ENCODE peak calls at places on chromosomes 1 and 21, in eight cellular contexts. One of them, this sample, is unnamed.

GRCh38 chr1:181044449-181044966 is 10.7 kb downstream of the MR1 start:
- DNase-seq in EL: peak
- DNase-seq in NCI-H510A treated with DMSO at 0.1 percent for 48 hours: no peak
- DNase-seq in hepatocyte: peak
- DNase-seq in AG09319: no peak
- DNase-seq in cardiac muscle cell: no peak
- DNase-seq in NCI-H1092 treated with DMSO at 0.1 percent for 48 hours: no peak
- DNase-seq in C1 segment of cervical spinal cord: no peak
- DNase-seq in this sample: no peak

GRCh38 chr1:42186172-42186571 is 21.6 kb upstream of the GUCA2A start:
- DNase-seq in EL: peak
- DNase-seq in NCI-H510A treated with DMSO at 0.1 percent for 48 hours: no peak
- DNase-seq in hepatocyte: no peak
- DNase-seq in AG09319: no peak
- DNase-seq in cardiac muscle cell: no peak
- DNase-seq in NCI-H1092 treated with DMSO at 0.1 percent for 48 hours: no peak
- DNase-seq in C1 segment of cervical spinal cord: no peak
- DNase-seq in this sample: peak

GRCh38 chr1:13543927-13544556 is 30.2 kb upstream of the LRRC38 start:
- DNase-seq in EL: no peak
- DNase-seq in NCI-H510A treated with DMSO at 0.1 percent for 48 hours: no peak
- DNase-seq in hepatocyte: peak
- DNase-seq in AG09319: no peak
- DNase-seq in cardiac muscle cell: peak
- DNase-seq in NCI-H1092 treated with DMSO at 0.1 percent for 48 hours: no peak
- DNase-seq in C1 segment of cervical spinal cord: no peak
- DNase-seq in this sample: peak

GRCh38 chr21:23438081-23438480 is 2169.2 kb downstream of the MRPL39 start:
- DNase-seq in EL: no peak
- DNase-seq in NCI-H510A treated with DMSO at 0.1 percent for 48 hours: no peak
- DNase-seq in hepatocyte: no peak
- DNase-seq in AG09319: no peak
- DNase-seq in cardiac muscle cell: no peak
- DNase-seq in NCI-H1092 treated with DMSO at 0.1 percent for 48 hours: no peak
- DNase-seq in C1 segment of cervical spinal cord: no peak
- DNase-seq in this sample: no peak

GRCh38 chr1:218636548-218636947 is 291.4 kb downstream of the TGFB2 start:
- DNase-seq in EL: no peak
- DNase-seq in NCI-H510A treated with DMSO at 0.1 percent for 48 hours: no peak
- DNase-seq in hepatocyte: no peak
- DNase-seq in AG09319: no peak
- DNase-seq in cardiac muscle cell: peak
- DNase-seq in NCI-H1092 treated with DMSO at 0.1 percent for 48 hours: no peak
- DNase-seq in C1 segment of cervical spinal cord: no peak
- DNase-seq in this sample: no peak

GRCh38 chr21:34526618-34527290 is 14.7 kb upstream of the KCNE1 start:
- DNase-seq in EL: peak
- DNase-seq in NCI-H510A treated with DMSO at 0.1 percent for 48 hours: peak
- DNase-seq in hepatocyte: peak
- DNase-seq in AG09319: peak
- DNase-seq in cardiac muscle cell: peak
- DNase-seq in NCI-H1092 treated with DMSO at 0.1 percent for 48 hours: no peak
- DNase-seq in C1 segment of cervical spinal cord: no peak
- DNase-seq in this sample: peak

GRCh38 chr1:114756949-114757454 is 782 bp downstream of the CSDE1 start:
- DNase-seq in EL: peak
- DNase-seq in NCI-H510A treated with DMSO at 0.1 percent for 48 hours: no peak
- DNase-seq in hepatocyte: peak
- DNase-seq in AG09319: peak
- DNase-seq in cardiac muscle cell: peak
- DNase-seq in NCI-H1092 treated with DMSO at 0.1 percent for 48 hours: no peak
- DNase-seq in C1 segment of cervical spinal cord: no peak
- DNase-seq in this sample: no peak

GRCh38 chr1:168918860-168919741 is 187.4 kb upstream of the ATP1B1 start:
- DNase-seq in EL: no peak
- DNase-seq in NCI-H510A treated with DMSO at 0.1 percent for 48 hours: no peak
- DNase-seq in hepatocyte: no peak
- DNase-seq in AG09319: no peak
- DNase-seq in cardiac muscle cell: no peak
- DNase-seq in NCI-H1092 treated with DMSO at 0.1 percent for 48 hours: no peak
- DNase-seq in C1 segment of cervical spinal cord: no peak
- DNase-seq in this sample: peak

GRCh38 chr1:19344372-19344810 is 32.3 kb downstream of the SLC66A1 start:
- DNase-seq in EL: peak
- DNase-seq in NCI-H510A treated with DMSO at 0.1 percent for 48 hours: no peak
- DNase-seq in hepatocyte: peak
- DNase-seq in AG09319: no peak
- DNase-seq in cardiac muscle cell: peak
- DNase-seq in NCI-H1092 treated with DMSO at 0.1 percent for 48 hours: peak
- DNase-seq in C1 segment of cervical spinal cord: no peak
- DNase-seq in this sample: peak

GRCh38 chr1:200306954-200307754 is 102.7 kb downstream of the ZNF281 start:
- DNase-seq in EL: peak
- DNase-seq in NCI-H510A treated with DMSO at 0.1 percent for 48 hours: peak
- DNase-seq in hepatocyte: peak
- DNase-seq in AG09319: no peak
- DNase-seq in cardiac muscle cell: peak
- DNase-seq in NCI-H1092 treated with DMSO at 0.1 percent for 48 hours: peak
- DNase-seq in C1 segment of cervical spinal cord: no peak
- DNase-seq in this sample: no peak

GRCh38 chr21:34358866-34359265 is 4.9 kb upstream of the KCNE2 start:
- DNase-seq in EL: no peak
- DNase-seq in NCI-H510A treated with DMSO at 0.1 percent for 48 hours: no peak
- DNase-seq in hepatocyte: no peak
- DNase-seq in AG09319: no peak
- DNase-seq in cardiac muscle cell: no peak
- DNase-seq in NCI-H1092 treated with DMSO at 0.1 percent for 48 hours: no peak
- DNase-seq in C1 segment of cervical spinal cord: no peak
- DNase-seq in this sample: no peak

GRCh38 chr1:47936916-47937551 is 60.2 kb downstream of the TRABD2B start:
- DNase-seq in EL: no peak
- DNase-seq in NCI-H510A treated with DMSO at 0.1 percent for 48 hours: no peak
- DNase-seq in hepatocyte: no peak
- DNase-seq in AG09319: no peak
- DNase-seq in cardiac muscle cell: no peak
- DNase-seq in NCI-H1092 treated with DMSO at 0.1 percent for 48 hours: no peak
- DNase-seq in C1 segment of cervical spinal cord: no peak
- DNase-seq in this sample: no peak

GRCh38 chr1:81654147-81654546 is 146.6 kb upstream of the ADGRL2 start:
- DNase-seq in EL: no peak
- DNase-seq in NCI-H510A treated with DMSO at 0.1 percent for 48 hours: no peak
- DNase-seq in hepatocyte: no peak
- DNase-seq in AG09319: no peak
- DNase-seq in cardiac muscle cell: no peak
- DNase-seq in NCI-H1092 treated with DMSO at 0.1 percent for 48 hours: no peak
- DNase-seq in C1 segment of cervical spinal cord: no peak
- DNase-seq in this sample: no peak

GRCh38 chr1:67952071-67952470 is 98.4 kb downstream of the DIRAS3 start:
- DNase-seq in EL: peak
- DNase-seq in NCI-H510A treated with DMSO at 0.1 percent for 48 hours: no peak
- DNase-seq in hepatocyte: no peak
- DNase-seq in AG09319: no peak
- DNase-seq in cardiac muscle cell: peak
- DNase-seq in NCI-H1092 treated with DMSO at 0.1 percent for 48 hours: no peak
- DNase-seq in C1 segment of cervical spinal cord: no peak
- DNase-seq in this sample: no peak

GRCh38 chr1:242847390-242847993 is 323.0 kb upstream of the PLD5 start:
- DNase-seq in EL: peak
- DNase-seq in NCI-H510A treated with DMSO at 0.1 percent for 48 hours: no peak
- DNase-seq in hepatocyte: peak
- DNase-seq in AG09319: no peak
- DNase-seq in cardiac muscle cell: peak
- DNase-seq in NCI-H1092 treated with DMSO at 0.1 percent for 48 hours: no peak
- DNase-seq in C1 segment of cervical spinal cord: no peak
- DNase-seq in this sample: no peak

GRCh38 chr1:117339866-117340357 is 27.3 kb upstream of the MAN1A2 start:
- DNase-seq in EL: peak
- DNase-seq in NCI-H510A treated with DMSO at 0.1 percent for 48 hours: peak
- DNase-seq in hepatocyte: peak
- DNase-seq in AG09319: peak
- DNase-seq in cardiac muscle cell: peak
- DNase-seq in NCI-H1092 treated with DMSO at 0.1 percent for 48 hours: no peak
- DNase-seq in C1 segment of cervical spinal cord: no peak
- DNase-seq in this sample: no peak

This sample was measured in hippocampal formation.